ENCODE peak calls at places on chromosomes 6 and 20, in seven cellular contexts. J is neural crest cell, W is lower leg skin, G is suprapubic skin, D is PC-3, T is RWPE1, V is B cell. H is an unnamed sample.

GRCh38 chr6:101268541-101268940 is 125.0 kb upstream of the GRIK2 start:
- DNase-seq in J (no peak), D (no peak), G (no peak), V (no peak), T (no peak), W (no peak), H (no peak)

GRCh38 chr6:106885659-106886058 is 88.9 kb downstream of the CD24 start:
- DNase-seq in J (no peak), W (no peak), G (no peak), V (no peak), D (no peak), T (no peak), H (no peak)

GRCh38 chr6:128118401-128118800 is 217.5 kb upstream of the THEMIS start:
- DNase-seq in G (no peak), V (no peak), D (no peak), J (no peak), W (no peak), T (no peak), H (no peak)

GRCh38 chr20:25050501-25051350 is 7.2 kb downstream of the ACSS1 start:
- DNase-seq in V (no peak), G (peak; percentile 54), T (no peak), W (peak; percentile 84), J (no peak), D (no peak), H (no peak)

GRCh38 chr6:116206231-116206903 is 47.5 kb downstream of the TSPYL4 start:
- DNase-seq in G (no peak), J (no peak), D (no peak), T (peak; percentile 13), W (no peak), V (no peak), H (no peak)

GRCh38 chr6:144931172-144932035 is 646.3 kb downstream of the UTRN start:
- DNase-seq in W (no peak), G (no peak), T (peak; percentile 25), D (peak; percentile 66), J (peak; percentile 29), V (no peak), H (no peak)

GRCh38 chr6:34393191-34393967 is 910 bp upstream of the NUDT3 start:
- DNase-seq in W (peak; percentile 69), G (no peak), D (peak; percentile 39), J (no peak), V (peak; percentile 66), T (no peak), H (no peak)

GRCh38 chr6:67501738-67502137 is 1133.3 kb upstream of the ADGRB3 start:
- DNase-seq in V (no peak), W (no peak), D (no peak), G (no peak), T (no peak), J (no peak), H (no peak)

GRCh38 chr6:107550241-107550840 is 60.4 kb downstream of the SOBP start:
- DNase-seq in D (no peak), G (no peak), V (peak; percentile 17), T (no peak), W (no peak), J (no peak), H (no peak)

GRCh38 chr6:36755435-36756348 is 58.1 kb downstream of the RAB44 start:
- DNase-seq in V (peak; percentile 65), J (no peak), G (no peak), D (peak; percentile 85), T (peak; percentile 49), W (no peak), H (no peak)

GRCh38 chr6:75145976-75146375 is 59.9 kb downstream of the COL12A1 start:
- DNase-seq in J (no peak), G (no peak), V (no peak), W (no peak), T (no peak), D (no peak), H (no peak)
- TF ChIP-seq CTCF in J (no peak), G (no peak), V (no peak), W (no peak), T (no peak), D (no peak), H (no peak)

GRCh38 chr6:134703206-134703605 is 246.7 kb downstream of the ALDH8A1 start:
- DNase-seq in G (no peak), D (no peak), V (no peak), T (no peak), J (no peak), W (no peak), H (no peak)

GRCh38 chr6:134706806-134707205 is 243.1 kb downstream of the ALDH8A1 start:
- DNase-seq in G (no peak), T (no peak), W (no peak), V (no peak), D (no peak), J (no peak), H (no peak)

GRCh38 chr6:134707342-134707982 is 242.4 kb downstream of the ALDH8A1 start:
- DNase-seq in G (no peak), V (no peak), W (no peak), J (no peak), D (peak; percentile 6), T (peak; percentile 7), H (no peak)

GRCh38 chr6:134708079-134708478 is 241.8 kb downstream of the ALDH8A1 start:
- DNase-seq in T (no peak), V (no peak), G (no peak), W (no peak), D (no peak), J (no peak), H (no peak)

GRCh38 chr6:134706153-134706552 is 243.7 kb downstream of the ALDH8A1 start:
- DNase-seq in T (no peak), J (no peak), W (no peak), V (no peak), D (no peak), G (no peak), H (no peak)
- TF ChIP-seq CTCF in T (no peak), J (no peak), W (no peak), V (no peak), D (no peak), G (no peak), H (no peak)

GRCh38 chr20:2873010-2873746 is at the start of gene PTPRA:
- DNase-seq in T (peak; percentile 98), D (peak; percentile 95), W (peak; percentile 98), V (peak; percentile 97), J (peak; percentile 86), G (peak; percentile 94), H (peak; percentile 85)

GRCh38 chr20:2871111-2871465 is 2.2 kb upstream of the PTPRA start:
- DNase-seq in G (no peak), V (no peak), T (no peak), J (no peak), D (no peak), W (no peak), H (no peak)

GRCh38 chr20:2871555-2872303 is 1.6 kb upstream of the PTPRA start:
- DNase-seq in J (no peak), G (no peak), V (no peak), D (no peak), T (no peak), W (no peak), H (no peak)

GRCh38 chr20:2873747-2874041 is 413 bp downstream of the PTPRA start:
- DNase-seq in G (peak; percentile 74), J (peak; percentile 61), T (no peak), W (peak; percentile 89), D (peak; percentile 12), V (no peak), H (peak; percentile 58)

DNA sequence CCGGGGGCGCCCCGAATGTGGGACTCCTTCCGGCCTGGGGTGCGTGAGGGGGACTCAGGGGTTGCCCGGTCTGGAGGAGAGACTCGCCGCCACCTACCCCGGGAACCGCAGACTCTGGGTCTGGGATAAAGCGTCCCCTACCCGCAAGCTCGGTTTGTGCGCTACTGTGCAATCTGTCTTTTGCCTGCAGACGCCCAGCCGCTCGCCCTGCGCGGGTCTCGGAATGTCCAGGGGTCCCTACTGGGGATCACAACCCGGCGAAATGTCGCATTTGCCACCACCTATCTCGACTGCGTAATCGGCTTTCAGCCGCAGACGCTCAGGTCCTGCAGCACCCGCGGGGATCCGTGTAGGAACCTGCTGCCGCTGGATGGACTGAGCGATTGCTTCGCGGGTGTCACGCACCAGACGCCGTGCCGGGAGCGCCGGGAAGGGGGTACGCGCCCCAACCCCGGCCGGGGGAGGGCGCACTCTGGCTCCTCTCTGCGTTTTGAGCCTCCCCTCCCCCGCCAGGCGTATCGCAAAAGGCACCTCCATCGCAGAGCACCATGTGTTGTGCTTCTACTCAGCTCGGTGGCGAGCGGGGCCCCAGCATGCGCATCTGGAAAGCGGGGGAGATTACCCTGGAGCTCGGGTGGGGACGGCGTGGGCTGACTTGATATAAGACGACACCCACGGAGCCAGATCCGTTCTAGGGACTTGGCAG is 824 bp upstream of the PTPRA start:
- DNase-seq in G (peak; percentile 78), D (peak; percentile 46), T (peak; percentile 52), W (peak; percentile 90), V (peak; percentile 70), J (peak; percentile 45), H (peak; percentile 41)
- TF ChIP-seq CTCF in G (no peak), D (peak; percentile 54), T (peak; percentile 65), W (no peak), V (peak; percentile 53), J (peak; percentile 36), H (peak; percentile 23)

GRCh38 chr20:4817230-4817671 is 95.5 kb downstream of the PRND start:
- DNase-seq in W (no peak), D (peak; percentile 84), G (no peak), T (peak; percentile 44), J (no peak), V (no peak), H (no peak)
- TF ChIP-seq CTCF in W (no peak), D (peak; percentile 64), G (no peak), T (no peak), J (no peak), V (no peak), H (no peak)

DNA sequence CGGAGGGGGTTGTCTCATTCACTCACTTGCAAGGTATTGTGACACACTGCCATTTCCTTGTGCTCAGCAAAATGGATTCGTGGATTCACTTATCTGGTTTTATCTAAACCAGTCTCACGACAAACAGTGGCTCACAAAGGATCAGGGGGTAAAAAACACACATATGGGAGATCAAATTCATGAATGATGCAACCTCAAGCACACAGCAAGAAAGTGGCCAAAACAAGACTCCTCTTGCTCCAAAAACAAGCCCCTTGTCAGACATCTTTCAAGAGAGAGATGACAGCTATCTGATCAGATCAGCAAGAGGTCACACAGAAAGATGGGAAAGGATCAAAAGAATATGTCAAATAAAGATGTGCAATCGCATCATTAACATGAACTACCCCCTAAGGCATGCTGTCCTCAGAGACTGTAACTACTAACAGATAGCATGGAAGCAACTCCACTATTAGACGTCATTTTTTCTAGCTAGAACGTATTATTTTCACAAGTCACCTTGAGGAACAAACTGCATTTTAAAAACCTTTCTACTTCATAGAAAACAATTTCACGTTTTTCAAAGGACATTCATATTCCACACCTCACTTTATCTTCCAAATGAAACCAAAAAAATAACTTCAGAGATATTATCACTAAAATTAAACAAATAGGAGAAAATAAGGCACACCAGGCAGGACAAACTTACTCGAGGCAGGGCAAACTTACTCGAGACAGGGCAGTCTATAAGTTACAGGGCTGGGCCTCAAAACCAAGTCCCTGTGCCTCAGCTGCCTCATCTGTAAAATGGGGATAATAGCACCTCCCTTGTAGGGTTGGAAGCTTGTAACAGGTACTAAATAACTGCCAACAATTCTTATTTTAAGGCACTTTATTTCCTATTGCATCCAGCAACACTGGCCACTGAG is 122.3 kb downstream of the PREX1 start:
- DNase-seq in J (no peak), W (no peak), V (no peak), D (no peak), G (no peak), T (no peak), H (no peak)
- TF ChIP-seq CTCF in J (no peak), W (no peak), V (no peak), D (no peak), G (no peak), T (no peak), H (no peak)

H was measured in progenitor cell of endocrine pancreas.